ENCODE peak calls at places on chromosomes 13 and 19, in seven cellular contexts. I is dorsolateral prefrontal cortex; M is NCI-H1105 treated with DMSO at 0.1 percent for 48 hours; O is AG10803; P is central memory CD4-positive, alpha-beta T cell; D is IMR-90; Z is astrocyte. C is an unnamed sample.

GRCh38 chr13:51785592-51786424 is 18.2 kb downstream of the DHRS12 start:
- DNase-seq in O (peak), M (peak), D (peak), Z (peak), I (no peak), P (no peak), C (no peak)

GRCh38 chr13:113452942-113453901 is at the start of gene ADPRHL1:
- DNase-seq in I (no peak), Z (no peak), P (no peak), D (no peak), M (no peak), O (no peak), C (no peak)

GRCh38 chr19:14090509-14091085 is at the start of gene SAMD1:
- DNase-seq in I (peak), D (peak), M (peak), P (peak), Z (peak), O (peak), C (peak)

GRCh38 chr19:19218911-19219310 is 7.2 kb downstream of the NCAN start:
- DNase-seq in Z (no peak), I (no peak), D (no peak), O (no peak), P (no peak), M (no peak), C (no peak)

GRCh38 chr19:1401138-1401888 is at the start of gene GAMT:
- DNase-seq in Z (no peak), D (no peak), M (peak), I (no peak), O (peak), P (peak), C (peak)

GRCh38 chr13:112254900-112255299 is 121.3 kb upstream of the SPACA7 start:
- DNase-seq in I (no peak), D (no peak), P (no peak), M (no peak), O (no peak), Z (no peak), C (no peak)

GRCh38 chr19:2552859-2553258 is 76.9 kb downstream of the GADD45B start:
- DNase-seq in M (no peak), D (no peak), O (no peak), Z (no peak), I (no peak), P (peak), C (no peak)

GRCh38 chr19:18710986-18711751 is 27.7 kb downstream of the CRTC1 start:
- DNase-seq in Z (peak), M (no peak), P (no peak), O (peak), I (no peak), D (peak), C (no peak)

GRCh38 chr13:34506796-34507195 is 435.3 kb upstream of the NBEA start:
- DNase-seq in D (no peak), M (no peak), O (peak), Z (peak), P (no peak), I (no peak), C (no peak)

GRCh38 chr13:110563463-110563774 is 1.9 kb upstream of the RAB20 start:
- DNase-seq in Z (no peak), O (no peak), I (no peak), M (no peak), D (no peak), P (no peak), C (no peak)

GRCh38 chr13:113456116-113456702 is 2.9 kb upstream of the ADPRHL1 start:
- DNase-seq in O (no peak), P (no peak), M (no peak), I (no peak), D (no peak), Z (no peak), C (no peak)

GRCh38 chr13:109131698-109132257 is 502.4 kb downstream of the MYO16 start:
- DNase-seq in D (peak), O (peak), I (no peak), P (no peak), Z (peak), M (no peak), C (no peak)

GRCh38 chr19:30420881-30421280 is 48.7 kb downstream of the ZNF536 start:
- DNase-seq in O (no peak), I (no peak), Z (no peak), D (no peak), P (no peak), M (no peak), C (no peak)

GRCh38 chr13:113053376-113053775 is 52.2 kb upstream of the F7 start:
- DNase-seq in O (no peak), I (no peak), D (no peak), Z (no peak), M (no peak), P (no peak), C (no peak)

GRCh38 chr13:112107289-112107688 is 40.3 kb downstream of the SOX1 start:
- DNase-seq in I (no peak), P (no peak), Z (no peak), M (no peak), O (no peak), D (no peak), C (no peak)

GRCh38 chr19:19171821-19172532 is 1.9 kb upstream of the MEF2B start:
- DNase-seq in I (no peak), P (no peak), O (peak), D (peak), Z (no peak), M (no peak), C (no peak)

GRCh38 chr19:459724-460511 is 915 bp downstream of the SHC2 start:
- DNase-seq in O (peak), Z (peak), D (peak), P (no peak), I (peak), M (peak), C (no peak)

GRCh38 chr13:106573855-106574254 is 5.9 kb upstream of the ARGLU1 start:
- DNase-seq in O (peak), Z (peak), M (no peak), P (no peak), D (peak), I (no peak), C (no peak)

GRCh38 chr13:46551410-46552301 is 1.3 kb upstream of the LRCH1 start:
- DNase-seq in Z (peak), I (peak), M (peak), D (peak), P (peak), O (peak), C (peak)

GRCh38 chr13:93857126-93857525 is 622.4 kb downstream of the DCT start:
- DNase-seq in I (no peak), O (peak), D (peak), Z (peak), P (no peak), M (no peak), C (no peak)

GRCh38 chr13:114272977-114273376 is 8.4 kb upstream of the UPF3A start:
- DNase-seq in M (no peak), Z (no peak), D (no peak), I (no peak), O (no peak), P (no peak), C (no peak)

GRCh38 chr19:45469132-45469834 is 1.5 kb downstream of the FOSB start:
- DNase-seq in P (peak), O (peak), Z (peak), M (peak), I (peak), D (peak), C (peak)

GRCh38 chr13:50509771-50510441 is 333.6 kb downstream of the DLEU7 start:
- DNase-seq in Z (peak), D (peak), I (no peak), M (no peak), P (no peak), O (peak), C (peak)

GRCh38 chr19:36939153-36939552 is 23.0 kb downstream of the ZNF568 start:
- DNase-seq in P (no peak), D (no peak), I (no peak), O (no peak), Z (peak), M (peak), C (no peak)

GRCh38 chr13:40992678-40993077 is 26.4 kb downstream of the ELF1 start:
- DNase-seq in D (no peak), I (no peak), P (no peak), M (peak), Z (no peak), O (no peak), C (no peak)

GRCh38 chr13:104008571-104009435 is 942.6 kb upstream of the SLC10A2 start:
- DNase-seq in Z (peak), I (no peak), O (no peak), D (peak), P (no peak), M (no peak), C (peak)

GRCh38 chr13:42720116-42720857 is 61.1 kb upstream of the FAM216B start:
- DNase-seq in I (no peak), O (peak), Z (peak), D (peak), P (no peak), M (peak), C (peak)

GRCh38 chr19:33194884-33195710 is 967 bp downstream of the LRP3 start:
- DNase-seq in P (no peak), D (peak), O (peak), Z (no peak), M (peak), I (no peak), C (no peak)

GRCh38 chr19:34226036-34226435 is 28.3 kb upstream of the GARRE1 start:
- DNase-seq in P (no peak), I (no peak), Z (no peak), O (no peak), M (no peak), D (no peak), C (no peak)

GRCh38 chr19:12346896-12347295 is 13.5 kb upstream of the ZNF563 start:
- DNase-seq in M (no peak), D (no peak), P (peak), O (no peak), I (no peak), Z (no peak), C (no peak)

GRCh38 chr19:48368942-48369341 is 4.8 kb downstream of the SYNGR4 start:
- DNase-seq in I (no peak), D (no peak), O (no peak), P (no peak), Z (no peak), M (no peak), C (no peak)

GRCh38 chr19:39199025-39199424 is 2.3 kb downstream of the NCCRP1 start:
- DNase-seq in D (peak), M (no peak), O (peak), I (peak), P (no peak), Z (peak), C (peak)

GRCh38 chr19:11541238-11541637 is 2.6 kb downstream of the CNN1 start:
- DNase-seq in I (no peak), D (no peak), P (no peak), Z (no peak), M (no peak), O (no peak), C (no peak)

GRCh38 chr13:76672422-76672821 is 213.8 kb downstream of the KCTD12 start:
- DNase-seq in D (peak), O (peak), P (no peak), M (no peak), I (no peak), Z (peak), C (no peak)

GRCh38 chr13:23618341-23618740 is 48.1 kb downstream of the TNFRSF19 start:
- DNase-seq in M (no peak), D (peak), O (peak), P (no peak), Z (peak), I (no peak), C (no peak)

GRCh38 chr19:45419396-45419795 is 4.3 kb downstream of the ERCC1 start:
- DNase-seq in P (no peak), I (no peak), M (no peak), D (no peak), Z (no peak), O (no peak), C (no peak)

GRCh38 chr13:110593430-110594130 is 21.8 kb upstream of the NAXD start:
- DNase-seq in I (no peak), M (peak), O (peak), P (peak), D (peak), Z (peak), C (no peak)